ENCODE peak calls at places on chromosomes 11 and 22, in four cellular contexts. One of them, this sample, is unnamed.

GRCh38 chr22:45962756-45963155 is 14.2 kb downstream of the WNT7B start:
- DNase-seq in small intestine: no peak
- DNase-seq in body of pancreas: no peak
- DNase-seq in A549: no peak
- DNase-seq in this sample: no peak

GRCh38 chr22:38755155-38755910 is 465 bp downstream of the SUN2 start:
- DNase-seq in small intestine: peak; percentile 91
- DNase-seq in body of pancreas: peak; percentile 96
- DNase-seq in A549: peak; percentile 73
- DNase-seq in this sample: peak; percentile 96

GRCh38 chr11:47768090-47768620 is 1.0 kb upstream of the FNBP4 start:
- DNase-seq in small intestine: peak; percentile 83
- DNase-seq in body of pancreas: peak; percentile 43
- DNase-seq in A549: peak; percentile 82
- DNase-seq in this sample: peak; percentile 65

GRCh38 chr22:46193898-46194310 is 43.6 kb downstream of the PPARA start:
- DNase-seq in small intestine: peak; percentile 94
- DNase-seq in body of pancreas: no peak
- DNase-seq in A549: no peak
- DNase-seq in this sample: no peak

GRCh38 chr11:57798905-57799559 is 37.4 kb downstream of the CTNND1 start:
- DNase-seq in small intestine: peak; percentile 99
- DNase-seq in body of pancreas: peak; percentile 68
- DNase-seq in A549: peak; percentile 67
- DNase-seq in this sample: peak; percentile 42

GRCh38 chr11:86069408-86070086 is 663 bp upstream of the PICALM start:
- DNase-seq in small intestine: peak; percentile 70
- DNase-seq in body of pancreas: no peak
- DNase-seq in A549: peak; percentile 86
- DNase-seq in this sample: peak; percentile 70

GRCh38 chr11:19849947-19850593 is 137.4 kb downstream of the NAV2 start:
- DNase-seq in small intestine: no peak
- DNase-seq in body of pancreas: no peak
- DNase-seq in A549: no peak
- DNase-seq in this sample: no peak

GRCh38 chr11:907668-908067 is 2.9 kb downstream of the CHID1 start:
- DNase-seq in small intestine: no peak
- DNase-seq in body of pancreas: no peak
- DNase-seq in A549: no peak
- DNase-seq in this sample: no peak

GRCh38 chr11:113241190-113242051 is 73.0 kb upstream of the TTC12 start:
- DNase-seq in small intestine: no peak
- DNase-seq in body of pancreas: no peak
- DNase-seq in A549: no peak
- DNase-seq in this sample: no peak

GRCh38 chr11:46363455-46363920 is 16.2 kb downstream of the DGKZ start:
- DNase-seq in small intestine: no peak
- DNase-seq in body of pancreas: no peak
- DNase-seq in A549: no peak
- DNase-seq in this sample: peak; percentile 93

GRCh38 chr11:62545437-62546243 is 966 bp downstream of the AHNAK start:
- DNase-seq in small intestine: peak; percentile 88
- DNase-seq in body of pancreas: peak; percentile 82
- DNase-seq in A549: peak; percentile 86
- DNase-seq in this sample: peak; percentile 89

GRCh38 chr22:38871360-38872171 is 450 bp downstream of the CBX6 start:
- DNase-seq in small intestine: no peak
- DNase-seq in body of pancreas: no peak
- DNase-seq in A549: peak; percentile 19
- DNase-seq in this sample: peak; percentile 43

GRCh38 chr11:123654566-123655081 is at the start of gene SCN3B:
- DNase-seq in small intestine: peak; percentile 63
- DNase-seq in body of pancreas: peak; percentile 77
- DNase-seq in A549: peak; percentile 69
- DNase-seq in this sample: peak; percentile 53

GRCh38 chr11:2579315-2580060 is 120.3 kb downstream of the KCNQ1OT1 start:
- DNase-seq in small intestine: no peak
- DNase-seq in body of pancreas: peak; percentile 10
- DNase-seq in A549: no peak
- DNase-seq in this sample: peak; percentile 21

GRCh38 chr22:36110306-36110791 is 50.2 kb downstream of the APOL3 start:
- DNase-seq in small intestine: no peak
- DNase-seq in body of pancreas: no peak
- DNase-seq in A549: no peak
- DNase-seq in this sample: no peak

GRCh38 chr11:120601566-120601965 is 90.0 kb downstream of the GRIK4 start:
- DNase-seq in small intestine: no peak
- DNase-seq in body of pancreas: no peak
- DNase-seq in A549: no peak
- DNase-seq in this sample: no peak

GRCh38 chr11:57476883-57477506 is 16.7 kb downstream of the RTN4RL2 start:
- DNase-seq in small intestine: peak; percentile 35
- DNase-seq in body of pancreas: peak; percentile 55
- DNase-seq in A549: peak; percentile 56
- DNase-seq in this sample: no peak

GRCh38 chr11:101446238-101446637 is 137.6 kb downstream of the TRPC6 start:
- DNase-seq in small intestine: no peak
- DNase-seq in body of pancreas: no peak
- DNase-seq in A549: no peak
- DNase-seq in this sample: no peak

GRCh38 chr11:101444851-101445250 is 139.0 kb downstream of the TRPC6 start:
- DNase-seq in small intestine: no peak
- DNase-seq in body of pancreas: no peak
- DNase-seq in A549: no peak
- DNase-seq in this sample: no peak

GRCh38 chr11:101448881-101449442 is 134.8 kb downstream of the TRPC6 start:
- DNase-seq in small intestine: no peak
- DNase-seq in body of pancreas: no peak
- DNase-seq in A549: no peak
- DNase-seq in this sample: no peak

GRCh38 chr11:101445761-101446160 is 138.0 kb downstream of the TRPC6 start:
- DNase-seq in small intestine: no peak
- DNase-seq in body of pancreas: no peak
- DNase-seq in A549: no peak
- DNase-seq in this sample: no peak

GRCh38 chr11:101446726-101447125 is 137.1 kb downstream of the TRPC6 start:
- DNase-seq in small intestine: no peak
- DNase-seq in body of pancreas: no peak
- DNase-seq in A549: no peak
- DNase-seq in this sample: no peak
- H3K27ac ChIP-seq in small intestine: no peak overlapping the region
- H3K27ac ChIP-seq in body of pancreas: no peak overlapping the region
- H3K27ac ChIP-seq in A549: no peak overlapping the region
- H3K27ac ChIP-seq in this sample: peak overlapping the region; percentile 8

DNA sequence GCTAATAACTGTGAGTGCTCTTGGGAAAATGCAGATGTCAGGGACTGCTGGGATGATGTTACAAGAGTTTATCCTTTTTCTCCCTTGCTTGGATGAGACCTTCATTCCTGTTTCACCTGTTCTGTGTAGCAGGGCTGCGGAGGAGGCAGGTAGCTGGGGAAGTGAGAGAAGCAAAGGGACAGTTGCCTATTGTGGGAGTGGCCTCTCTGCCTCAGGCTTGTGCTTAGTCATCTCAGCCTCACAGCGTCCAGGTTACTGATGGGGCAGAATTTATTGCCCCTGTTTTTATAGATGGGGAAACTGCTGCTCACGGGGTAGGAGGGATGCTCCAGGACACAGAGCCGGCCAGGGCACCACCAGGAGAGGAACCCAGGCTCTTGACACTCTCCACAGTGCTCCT is 1.7 kb downstream of the STX3 start:
- DNase-seq in small intestine: peak; percentile 89
- DNase-seq in body of pancreas: peak; percentile 45
- DNase-seq in A549: peak; percentile 25
- DNase-seq in this sample: peak; percentile 70
- H3K27ac ChIP-seq in small intestine: peak overlapping the region; percentile 38
- H3K27ac ChIP-seq in body of pancreas: peak overlapping the region; percentile 98
- H3K27ac ChIP-seq in A549: peak overlapping the region; percentile 86
- H3K27ac ChIP-seq in this sample: peak overlapping the region; percentile 98

GRCh38 chr11:67648796-67649613 is 1.5 kb downstream of the ACY3 start:
- DNase-seq in small intestine: no peak
- DNase-seq in body of pancreas: peak; percentile 21
- DNase-seq in A549: no peak
- DNase-seq in this sample: no peak
- H3K27ac ChIP-seq in small intestine: no peak overlapping the region
- H3K27ac ChIP-seq in body of pancreas: peak overlapping the region; percentile 82
- H3K27ac ChIP-seq in A549: no peak overlapping the region
- H3K27ac ChIP-seq in this sample: no peak overlapping the region

GRCh38 chr11:128581908-128582307 is 5.5 kb downstream of the ETS1 start:
- DNase-seq in small intestine: no peak
- DNase-seq in body of pancreas: no peak
- DNase-seq in A549: no peak
- DNase-seq in this sample: no peak
- H3K27ac ChIP-seq in small intestine: no peak overlapping the region
- H3K27ac ChIP-seq in body of pancreas: no peak overlapping the region
- H3K27ac ChIP-seq in A549: no peak overlapping the region
- H3K27ac ChIP-seq in this sample: no peak overlapping the region

DNA sequence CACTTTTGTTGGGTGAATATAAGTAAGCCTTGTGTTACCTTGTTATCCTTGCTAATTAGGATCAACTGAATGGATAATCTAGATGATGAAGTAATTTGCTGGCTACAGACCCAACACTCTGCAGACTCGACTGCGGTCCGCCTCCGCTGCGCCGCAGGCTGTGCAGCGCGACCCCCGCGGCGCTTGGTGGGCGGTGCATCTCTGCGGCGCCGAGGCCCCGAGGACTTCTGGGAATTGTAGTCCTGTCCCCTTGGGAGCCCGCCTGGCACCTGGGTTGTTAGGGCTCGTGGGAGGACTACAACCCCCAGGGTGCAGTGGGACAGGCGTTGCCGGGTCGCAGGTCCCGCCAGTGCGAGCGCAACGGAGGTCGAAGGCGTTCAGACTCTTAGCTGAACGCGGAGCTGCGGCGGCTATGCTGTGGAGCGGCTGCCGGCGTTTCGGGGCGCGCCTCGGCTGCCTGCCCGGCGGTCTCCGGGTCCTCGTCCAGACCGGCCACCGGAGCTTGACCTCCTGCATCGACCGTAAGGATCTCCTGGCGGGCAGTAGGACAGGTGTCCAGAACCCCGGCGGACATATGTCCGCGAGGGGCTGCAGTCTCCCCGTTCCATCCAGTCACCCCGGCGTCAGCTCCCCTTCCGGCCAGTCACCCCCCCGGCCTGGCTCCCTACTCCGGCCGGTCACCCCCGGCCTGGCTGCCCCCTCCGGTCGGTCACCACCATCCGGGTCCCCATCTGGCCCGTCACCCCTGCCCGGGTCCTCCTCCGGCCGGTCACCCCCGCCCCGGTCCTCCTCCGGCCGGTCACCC is at the start of the genes ACAD8 and THYN1:
- DNase-seq in small intestine: peak; percentile 96
- DNase-seq in body of pancreas: peak; percentile 96
- DNase-seq in A549: peak; percentile 90
- DNase-seq in this sample: peak; percentile 97
- H3K27ac ChIP-seq in small intestine: peak within 1 kb of the TSS; percentile 81
- H3K27ac ChIP-seq in body of pancreas: peak within 1 kb of the TSS; percentile 77
- H3K27ac ChIP-seq in A549: peak within 1 kb of the TSS; percentile 78
- H3K27ac ChIP-seq in this sample: peak within 1 kb of the TSS; percentile 29

GRCh38 chr11:111765320-111765983 is 737 bp downstream of the PPP2R1B start:
- DNase-seq in small intestine: peak; percentile 29
- DNase-seq in body of pancreas: peak; percentile 50
- DNase-seq in A549: no peak
- DNase-seq in this sample: peak; percentile 39
- H3K27ac ChIP-seq in small intestine: peak overlapping the region; percentile 96
- H3K27ac ChIP-seq in body of pancreas: peak overlapping the region; percentile 95
- H3K27ac ChIP-seq in A549: peak overlapping the region; percentile 79
- H3K27ac ChIP-seq in this sample: peak overlapping the region; percentile 82

DNA sequence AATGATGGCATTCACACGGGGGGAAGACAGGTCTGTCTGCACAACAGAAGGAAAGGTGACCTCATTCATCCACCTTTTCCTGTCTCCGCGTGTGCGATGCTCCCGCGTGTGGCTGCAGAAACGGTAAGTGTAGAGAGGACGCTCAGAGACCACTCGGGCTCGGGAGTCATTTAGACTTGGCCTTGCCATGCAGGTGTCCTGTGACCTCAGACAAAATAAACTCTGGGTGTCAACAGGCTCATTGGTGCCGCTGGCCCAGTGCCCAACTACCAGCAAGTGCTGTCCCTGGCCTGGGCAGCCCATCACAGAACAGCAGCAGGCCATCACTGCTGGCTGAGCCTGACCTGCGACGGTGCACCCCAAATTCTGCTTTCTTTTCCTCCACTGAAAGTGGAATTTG is 48.1 kb upstream of the ARFGAP3 start:
- DNase-seq in small intestine: no peak
- DNase-seq in body of pancreas: peak; percentile 58
- DNase-seq in A549: no peak
- DNase-seq in this sample: no peak
- H3K27ac ChIP-seq in small intestine: no peak overlapping the region
- H3K27ac ChIP-seq in body of pancreas: peak overlapping the region; percentile 80
- H3K27ac ChIP-seq in A549: no peak overlapping the region
- H3K27ac ChIP-seq in this sample: peak overlapping the region; percentile 5

This sample was measured in adrenal gland.